ENCODE peak calls at places on chromosomes 7 and 10, in five cellular contexts. Y is Caki2, X is NCI-H524 treated with DMSO at 0.1 percent for 48 hours, R is HuH-7.5, Z is NCI-H748 treated with DMSO at 0.1 percent for 48 hours. D is an unnamed sample.

GRCh38 chr7:130723784-130724183 is 10.2 kb downstream of the KLF14 start:
- DNase-seq in Y (no peak), X (no peak), R (no peak), Z (no peak), D (no peak)

GRCh38 chr7:84783161-84783803 is 403.6 kb downstream of the SEMA3D start:
- DNase-seq in Y (no peak), X (no peak), R (no peak), Z (no peak), D (peak)

GRCh38 chr10:79285315-79286185 is 61.7 kb upstream of the PPIF start:
- DNase-seq in Y (no peak), X (no peak), R (no peak), Z (no peak), D (no peak)

GRCh38 chr7:134891262-134892001 is 94.9 kb upstream of the AGBL3 start:
- DNase-seq in Y (peak), X (peak), R (peak), Z (peak), D (peak)

GRCh38 chr7:27576360-27576944 is 86.2 kb downstream of the HIBADH start:
- DNase-seq in Y (peak), X (no peak), R (peak), Z (peak), D (peak)

GRCh38 chr10:88194961-88195367 is 331.5 kb downstream of the PTEN start:
- DNase-seq in Y (no peak), X (no peak), R (no peak), Z (no peak), D (no peak)

GRCh38 chr10:36700123-36700522 is 425.3 kb upstream of the ANKRD30A start:
- DNase-seq in Y (no peak), X (no peak), R (no peak), Z (no peak), D (no peak)

GRCh38 chr7:131525820-131526219 is 30.6 kb downstream of the PODXL start:
- DNase-seq in Y (no peak), X (no peak), R (no peak), Z (no peak), D (no peak)

GRCh38 chr7:123643495-123644428 is 11.9 kb upstream of the LMOD2 start:
- DNase-seq in Y (peak), X (no peak), R (peak), Z (peak), D (peak)

D was measured in Calu3.